ENCODE peak calls at places on chromosomes 1 and 21, in six cellular contexts. L, B, I, X, A and Y are unnamed samples. For H3K4me1, the result is how much of the 10 kb centered on the place peaks cover.

GRCh38 chr1:234998174-234998741 is 130.4 kb downstream of the TOMM20 start:
- DNase-seq in L (peak), B (peak), I (peak), X (peak), A (no peak), Y (peak)

GRCh38 chr1:161185282-161185682 is 8.0 kb upstream of the B4GALT3 start:
- DNase-seq in L (peak), B (peak), I (peak), X (peak), A (no peak), Y (peak)

GRCh38 chr1:51192213-51192843 is 43.7 kb upstream of the RNF11 start:
- DNase-seq in L (peak), B (peak), I (peak), X (peak), A (peak), Y (peak)

GRCh38 chr1:248800459-248800858 is 25.3 kb downstream of the SH3BP5L start:
- DNase-seq in L (no peak), B (no peak), I (no peak), X (no peak), A (no peak), Y (no peak)

GRCh38 chr1:42463906-42464305 is 820 bp downstream of the CCDC30 start:
- DNase-seq in L (no peak), B (no peak), I (peak), X (no peak), A (no peak), Y (no peak)

GRCh38 chr1:21174230-21174629 is 2.5 kb downstream of the EIF4G3 start:
- DNase-seq in L (no peak), B (no peak), I (peak), X (no peak), A (no peak), Y (no peak)

GRCh38 chr1:160373696-160374095 is 6.8 kb downstream of the NHLH1 start:
- DNase-seq in L (no peak), B (no peak), I (peak), X (no peak), A (no peak), Y (no peak)

GRCh38 chr21:37870229-37870628 is 46.0 kb downstream of the KCNJ6 start:
- DNase-seq in L (no peak), B (no peak), I (no peak), X (no peak), A (no peak), Y (no peak)

GRCh38 chr1:173161510-173162221 is 45.5 kb downstream of the TNFSF4 start:
- DNase-seq in L (no peak), B (no peak), I (peak), X (no peak), A (no peak), Y (no peak)

GRCh38 chr1:213089924-213090677 is 39.1 kb downstream of the RPS6KC1 start:
- DNase-seq in L (no peak), B (no peak), I (no peak), X (no peak), A (no peak), Y (no peak)

GRCh38 chr1:114152211-114153050 is 1.2 kb downstream of the SYT6 start:
- DNase-seq in L (peak), B (no peak), I (peak), X (peak), A (no peak), Y (peak)

GRCh38 chr1:27436204-27437159 is 44.1 kb downstream of the GPR3 start:
- DNase-seq in L (peak), B (no peak), I (peak), X (no peak), A (no peak), Y (no peak)

GRCh38 chr1:172002725-172003345 is 161.5 kb downstream of the DNM3 start:
- DNase-seq in L (peak), B (peak), I (peak), X (no peak), A (peak), Y (no peak)

GRCh38 chr1:154962238-154962678 is 676 bp upstream of the PYGO2 start:
- DNase-seq in L (no peak), B (no peak), I (peak), X (no peak), A (peak), Y (no peak)

GRCh38 chr1:184283999-184284398 is 102.8 kb upstream of the C1orf21 start:
- DNase-seq in L (no peak), B (peak), I (peak), X (peak), A (no peak), Y (no peak)

GRCh38 chr1:26696645-26697440 is 1.0 kb downstream of the ARID1A start:
- DNase-seq in L (no peak), B (peak), I (peak), X (peak), A (no peak), Y (peak)

GRCh38 chr1:238767321-238767720 is 619.0 kb upstream of the CHRM3 start:
- DNase-seq in L (no peak), B (no peak), I (no peak), X (no peak), A (no peak), Y (no peak)

GRCh38 chr1:182391362-182392044 is at the start of gene GLUL:
- DNase-seq in L (peak), B (peak), I (peak), X (peak), A (peak), Y (peak)

GRCh38 chr1:69492286-69492685 is 75.4 kb upstream of the LRRC7 start:
- DNase-seq in L (no peak), B (no peak), I (no peak), X (no peak), A (no peak), Y (no peak)

GRCh38 chr1:228366851-228367741 is 39.5 kb downstream of the TRIM11 start:
- DNase-seq in L (no peak), B (peak), I (no peak), X (peak), A (no peak), Y (no peak)

GRCh38 chr1:20124451-20125057 is 5.2 kb upstream of the PLA2G2D start:
- DNase-seq in L (peak), B (peak), I (peak), X (peak), A (no peak), Y (no peak)

GRCh38 chr1:248618878-248619277 is 16.0 kb downstream of the OR2T11 start:
- DNase-seq in L (peak), B (no peak), I (peak), X (no peak), A (no peak), Y (peak)

GRCh38 chr1:65277605-65278343 is 31.6 kb upstream of the DNAJC6 start:
- DNase-seq in L (no peak), B (no peak), I (no peak), X (no peak), A (no peak), Y (no peak)

GRCh38 chr1:117067528-117068370 is 7.6 kb downstream of the TTF2 start:
- DNase-seq in L (peak), B (peak), I (peak), X (peak), A (peak), Y (no peak)

GRCh38 chr1:176829261-176829976 is 335.1 kb downstream of the ASTN1 start:
- DNase-seq in L (no peak), B (no peak), I (no peak), X (no peak), A (no peak), Y (no peak)

GRCh38 chr1:99869304-99869703 is 19.1 kb downstream of the AGL start:
- DNase-seq in L (no peak), B (no peak), I (peak), X (no peak), A (no peak), Y (no peak)

GRCh38 chr1:116409751-116410182 is 36.7 kb downstream of the ATP1A1 start:
- DNase-seq in L (no peak), B (no peak), I (peak), X (no peak), A (no peak), Y (peak)

GRCh38 chr1:43388021-43388575 is 1.5 kb downstream of the MED8 start:
- DNase-seq in L (no peak), B (no peak), I (peak), X (no peak), A (no peak), Y (no peak)

GRCh38 chr1:44531785-44532566 is 126.9 kb downstream of the RNF220 start:
- DNase-seq in L (peak), B (no peak), I (peak), X (no peak), A (no peak), Y (no peak)

GRCh38 chr1:184493987-184494388 is 107.2 kb downstream of the C1orf21 start:
- DNase-seq in L (peak), B (no peak), I (no peak), X (no peak), A (no peak), Y (no peak)

GRCh38 chr1:230210979-230211336 is 143.9 kb downstream of the GALNT2 start:
- DNase-seq in L (no peak), B (no peak), I (no peak), X (no peak), A (no peak), Y (peak)

GRCh38 chr1:22140681-22141080 is 2.2 kb downstream of the WNT4 start:
- DNase-seq in L (no peak), B (no peak), I (no peak), X (no peak), A (no peak), Y (no peak)

GRCh38 chr1:99455760-99456159 is 190.2 kb upstream of the PALMD start:
- DNase-seq in L (no peak), B (no peak), I (no peak), X (no peak), A (no peak), Y (no peak)

GRCh38 chr1:93177991-93178390 is 2.2 kb downstream of the TMED5 start:
- DNase-seq in L (no peak), B (no peak), I (peak), X (no peak), A (no peak), Y (no peak)

GRCh38 chr1:161983725-161984124 is 39.9 kb downstream of the OLFML2B start:
- DNase-seq in L (no peak), B (no peak), I (no peak), X (no peak), A (no peak), Y (no peak)

GRCh38 chr1:156896490-156897033 is 3.0 kb downstream of the PEAR1 start:
- DNase-seq in L (no peak), B (peak), I (peak), X (no peak), A (no peak), Y (peak)

GRCh38 chr1:173297798-173298391 is 90.8 kb upstream of the TNFSF4 start:
- DNase-seq in L (no peak), B (no peak), I (no peak), X (no peak), A (no peak), Y (no peak)

GRCh38 chr1:157084720-157085119 is 14.9 kb downstream of the ETV3L start:
- DNase-seq in L (no peak), B (no peak), I (no peak), X (no peak), A (no peak), Y (no peak)

GRCh38 chr1:41619511-41620364 is 135.3 kb upstream of the EDN2 start:
- DNase-seq in L (no peak), B (no peak), I (no peak), X (no peak), A (no peak), Y (no peak)

GRCh38 chr21:36627242-36627641 is 71.7 kb upstream of the SIM2 start:
- DNase-seq in L (no peak), B (no peak), I (peak), X (no peak), A (no peak), Y (no peak)

DNA sequence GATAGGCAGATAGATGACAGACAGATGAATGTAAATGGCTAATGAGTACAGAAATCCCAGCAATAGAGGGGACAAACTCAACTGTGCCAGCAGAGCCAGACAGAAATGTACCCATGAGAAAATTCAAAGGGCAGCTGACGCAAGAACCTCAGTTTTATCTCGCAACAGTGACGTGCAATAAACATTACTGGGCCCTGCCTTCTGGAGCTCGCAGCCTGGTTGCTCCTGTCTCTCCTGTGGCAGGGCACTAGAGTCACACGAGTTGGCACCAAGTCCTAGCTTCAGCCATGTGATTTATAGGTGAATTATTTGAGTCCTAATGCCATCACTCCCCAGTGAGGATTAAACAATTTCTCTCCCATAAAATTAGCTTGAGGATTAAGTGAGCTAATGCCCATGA is 50.8 kb downstream of the VAV3 start:
- DNase-seq in L (peak), B (no peak), I (no peak), X (no peak), A (no peak), Y (no peak)
- H3K4me3 ChIP-seq in L (no peak), B (no peak), I (no peak), X (no peak), A (no peak), Y (no peak)

DNA sequence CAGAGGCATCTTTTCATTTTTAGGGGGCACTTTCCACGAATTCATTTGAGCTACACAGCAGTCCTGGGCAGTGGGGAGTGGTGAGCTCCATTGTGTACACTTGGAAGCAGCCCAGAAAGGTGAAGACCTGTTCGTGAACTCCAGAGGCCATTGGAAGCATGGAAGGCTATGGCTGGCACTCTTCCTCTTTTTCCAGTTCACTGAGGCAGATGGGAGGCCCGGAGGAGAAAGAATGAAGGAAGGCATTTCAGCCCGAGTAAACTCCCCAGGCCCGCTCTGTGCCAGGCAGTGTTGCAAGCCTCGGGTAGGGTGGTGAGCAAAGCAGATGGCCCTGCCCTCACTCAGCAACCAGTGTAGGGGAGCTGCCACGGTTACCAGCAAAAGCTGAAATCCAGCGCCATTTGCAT is 673 bp upstream of the DHCR24 start:
- DNase-seq in L (no peak), B (no peak), I (peak), X (no peak), A (peak), Y (peak)
- H3K27ac ChIP-seq in L (peak), B (no peak), I (no peak), X (no peak), A (peak), Y (peak)

GRCh38 chr1:6360517-6360916 is 33.0 kb downstream of the ACOT7 start:
- DNase-seq in L (peak), B (no peak), I (no peak), X (no peak), A (no peak), Y (no peak)

GRCh38 chr1:6359568-6360496 is 33.7 kb downstream of the ACOT7 start:
- DNase-seq in L (peak), B (peak), I (peak), X (peak), A (no peak), Y (peak)

GRCh38 chr1:6358144-6358624 is 35.4 kb downstream of the ACOT7 start:
- DNase-seq in L (no peak), B (no peak), I (peak), X (no peak), A (no peak), Y (no peak)

GRCh38 chr1:6357243-6357929 is 36.2 kb downstream of the ACOT7 start:
- DNase-seq in L (peak), B (no peak), I (no peak), X (no peak), A (no peak), Y (no peak)

DNA sequence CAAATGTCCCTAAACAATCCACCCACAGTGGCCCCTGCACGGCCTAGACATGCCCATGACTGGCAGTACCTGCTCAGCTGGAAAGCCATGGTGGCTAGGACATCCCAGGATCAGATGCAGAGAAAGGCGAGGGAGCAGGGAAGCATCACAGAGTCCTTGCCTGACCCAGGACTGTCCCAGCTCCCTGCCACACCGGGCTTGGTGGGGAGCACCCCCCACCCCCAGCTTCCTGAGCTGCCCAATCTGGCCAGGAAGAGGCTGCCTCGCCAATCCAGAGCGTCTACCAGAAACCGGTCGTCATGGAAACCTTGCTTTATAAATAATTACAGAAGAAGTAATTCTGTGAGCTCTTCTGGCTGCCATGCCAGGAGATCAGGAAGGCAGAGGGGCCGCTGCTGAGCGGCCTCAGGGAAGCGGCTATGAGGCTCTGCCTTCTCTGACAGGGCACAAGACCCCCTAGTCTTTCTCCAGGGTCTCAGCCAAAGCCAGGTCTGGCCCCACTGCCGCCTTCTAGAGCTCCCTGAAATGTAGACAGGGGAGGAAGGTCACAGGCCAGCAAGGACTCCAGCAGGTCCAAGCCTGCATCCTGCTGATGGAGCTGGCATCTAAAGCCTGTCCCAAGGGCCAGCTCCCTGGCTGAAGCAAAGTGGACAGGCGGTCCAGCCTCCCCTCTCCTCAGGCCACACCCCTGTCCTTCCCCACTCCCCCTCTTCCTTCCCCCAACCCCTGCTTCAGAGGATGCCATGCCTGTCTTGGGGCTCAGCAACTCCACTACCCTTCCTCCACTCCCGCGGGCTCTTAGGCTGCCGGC is 34.6 kb downstream of the ACOT7 start:
- DNase-seq in L (peak), B (peak), I (peak), X (no peak), A (no peak), Y (peak)
- H3K4me1 ChIP-seq in L (under half), B (under half), I (under half), X (under half), A (under half), Y (under half)

GRCh38 chr1:9716404-9717192 is 65.1 kb downstream of the PIK3CD start:
- DNase-seq in L (no peak), B (no peak), I (no peak), X (no peak), A (no peak), Y (peak)
- H3K4me3 ChIP-seq in L (peak), B (no peak), I (no peak), X (peak), A (no peak), Y (no peak)

GRCh38 chr1:147605591-147605990 is 64.3 kb downstream of the BCL9 start:
- DNase-seq in L (no peak), B (no peak), I (no peak), X (no peak), A (no peak), Y (no peak)

GRCh38 chr1:147599362-147600118 is 58.2 kb downstream of the BCL9 start:
- DNase-seq in L (peak), B (peak), I (peak), X (peak), A (peak), Y (peak)

GRCh38 chr1:147608601-147609000 is 61.7 kb downstream of the ACP6 start:
- DNase-seq in L (no peak), B (no peak), I (no peak), X (no peak), A (no peak), Y (no peak)

GRCh38 chr1:147600119-147601111 is 59.1 kb downstream of the BCL9 start:
- DNase-seq in L (no peak), B (peak), I (peak), X (peak), A (no peak), Y (no peak)

GRCh38 chr1:147603986-147604385 is 62.7 kb downstream of the BCL9 start:
- DNase-seq in L (no peak), B (no peak), I (no peak), X (no peak), A (no peak), Y (no peak)
- H3K27ac ChIP-seq in L (no peak), B (no peak), I (no peak), X (no peak), A (no peak), Y (no peak)

DNA sequence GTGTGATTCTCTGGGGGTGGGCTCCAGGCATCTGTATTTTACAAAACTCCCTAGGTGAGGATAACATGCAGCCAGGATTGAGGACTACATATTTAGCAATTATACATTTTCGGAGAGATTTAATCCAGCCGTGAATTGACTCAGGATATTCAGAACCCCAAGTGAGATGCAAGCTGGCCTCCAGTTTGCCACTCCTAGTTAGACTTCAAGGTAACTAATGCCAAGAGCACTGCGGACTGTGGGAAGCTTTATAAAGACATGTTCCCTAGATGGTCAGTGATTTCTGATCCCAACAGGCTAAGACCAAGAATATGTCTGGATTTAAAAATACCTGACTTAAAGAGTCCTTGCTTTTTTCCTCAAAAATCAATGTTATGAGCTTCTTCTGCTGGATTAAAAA is 308.5 kb downstream of the NTNG1 start:
- DNase-seq in L (no peak), B (no peak), I (no peak), X (no peak), A (no peak), Y (no peak)
- H3K4me1 ChIP-seq in L (under half), B (under half), I (under half), X (under half), A (under half), Y (under half)

DNA sequence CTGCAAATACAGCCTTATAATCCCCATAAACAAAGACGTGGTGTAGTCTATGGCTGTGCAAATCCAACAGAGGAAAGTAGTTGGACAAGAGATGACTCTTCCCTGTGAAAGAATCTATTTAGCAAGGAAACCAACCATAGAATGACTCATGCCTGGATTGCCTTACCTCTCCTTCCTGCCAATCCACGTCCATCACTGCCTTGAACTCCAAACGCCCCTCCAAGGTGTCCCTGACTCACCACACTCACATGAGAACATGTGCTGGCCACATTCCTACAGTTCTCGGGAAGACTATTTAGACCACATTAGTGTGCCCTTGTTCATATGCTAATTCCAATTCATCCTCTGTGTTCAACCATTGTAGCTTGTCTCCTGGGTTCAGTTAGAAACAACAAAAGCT is 157.3 kb downstream of the SLC30A10 start:
- DNase-seq in L (no peak), B (no peak), I (peak), X (no peak), A (no peak), Y (no peak)
- H3K4me3 ChIP-seq in L (no peak), B (no peak), I (no peak), X (no peak), A (no peak), Y (no peak)